ENCODE peak calls at places on chromosomes 1 and 21, in nine cellular contexts. N is occipital lobe; I is activated CD8-positive, alpha-beta T cell treated with anti-CD3 and anti-CD28 coated beads for 36 hours; S is T-helper 2 cell; L is HuH-7.5; C is thoracic aorta; Y is MV-4-11; H is CD8-positive, alpha-beta T cell; V is COR-L47. A is an unnamed sample.

GRCh38 chr1:6348511-6349191 is 44.9 kb downstream of the ACOT7 start:
- DNase-seq in V (no peak), I (peak), L (no peak), H (peak), Y (peak), C (no peak), S (peak), N (no peak), A (no peak)

GRCh38 chr1:209652873-209653401 is 712 bp upstream of the LAMB3 start:
- DNase-seq in L (no peak), S (peak), Y (peak), I (peak), V (peak), C (no peak), H (no peak), N (peak), A (peak)

GRCh38 chr1:98653186-98653585 is 8.3 kb upstream of the SNX7 start:
- DNase-seq in L (no peak), S (no peak), I (no peak), C (no peak), N (no peak), H (no peak), V (no peak), Y (no peak), A (no peak)

GRCh38 chr1:20936216-20936615 is 149.1 kb upstream of the HP1BP3 start:
- DNase-seq in N (no peak), C (no peak), V (no peak), S (no peak), Y (no peak), L (no peak), I (no peak), H (no peak), A (no peak)

GRCh38 chr21:38295997-38296764 is 39.4 kb downstream of the KCNJ15 start:
- DNase-seq in N (no peak), H (no peak), S (no peak), Y (no peak), V (no peak), L (no peak), C (no peak), I (no peak), A (no peak)

GRCh38 chr1:24540906-24541710 is 14.8 kb upstream of the NCMAP start:
- DNase-seq in H (no peak), I (peak), C (no peak), N (no peak), V (no peak), Y (peak), L (no peak), S (no peak), A (no peak)

GRCh38 chr1:212974735-212975606 is 24.6 kb downstream of the VASH2 start:
- DNase-seq in N (no peak), S (no peak), L (no peak), Y (no peak), C (no peak), V (no peak), I (no peak), H (peak), A (no peak)

GRCh38 chr1:201937624-201938212 is 8.6 kb downstream of the LMOD1 start:
- DNase-seq in S (no peak), V (no peak), I (no peak), N (no peak), Y (peak), C (no peak), H (no peak), L (no peak), A (no peak)